ENCODE peak calls at places on chromosomes 12 and 14, in five cellular contexts. One of them, this sample, is unnamed. For H3K27me3 and H3K36me3, the result is how much of the 10 kb centered on the place peaks cover.

GRCh38 chr14:86781111-86781510 is 1211.9 kb downstream of the GALC start:
- DNase-seq in HAP-1: no peak
- DNase-seq in mesendoderm: no peak
- DNase-seq in uterus: no peak
- DNase-seq in effector memory CD4-positive, alpha-beta T cell: no peak
- DNase-seq in this sample: no peak

GRCh38 chr14:79483472-79483871 is 727.8 kb downstream of the DIO2 start:
- DNase-seq in effector memory CD4-positive, alpha-beta T cell: no peak
- DNase-seq in HAP-1: no peak
- DNase-seq in mesendoderm: no peak
- DNase-seq in uterus: no peak
- DNase-seq in this sample: no peak

GRCh38 chr12:70640901-70641300 is 3.7 kb upstream of the PTPRB start:
- DNase-seq in uterus: no peak
- DNase-seq in effector memory CD4-positive, alpha-beta T cell: no peak
- DNase-seq in mesendoderm: no peak
- DNase-seq in HAP-1: no peak
- DNase-seq in this sample: no peak

GRCh38 chr12:92136883-92137582 is 8.6 kb downstream of the BTG1 start:
- DNase-seq in uterus: no peak
- DNase-seq in mesendoderm: no peak
- DNase-seq in effector memory CD4-positive, alpha-beta T cell: no peak
- DNase-seq in HAP-1: peak
- DNase-seq in this sample: no peak

GRCh38 chr12:14256555-14257169 is 108.8 kb upstream of the ATF7IP start:
- DNase-seq in HAP-1: peak
- DNase-seq in uterus: peak
- DNase-seq in mesendoderm: peak
- DNase-seq in effector memory CD4-positive, alpha-beta T cell: peak
- DNase-seq in this sample: peak

GRCh38 chr12:113277511-113277910 is 56.2 kb downstream of the TPCN1 start:
- DNase-seq in effector memory CD4-positive, alpha-beta T cell: no peak
- DNase-seq in uterus: no peak
- DNase-seq in HAP-1: no peak
- DNase-seq in mesendoderm: no peak
- DNase-seq in this sample: no peak

GRCh38 chr14:60183724-60184596 is 18.8 kb upstream of the DHRS7 start:
- DNase-seq in effector memory CD4-positive, alpha-beta T cell: peak
- DNase-seq in uterus: peak
- DNase-seq in HAP-1: peak
- DNase-seq in mesendoderm: peak
- DNase-seq in this sample: no peak

GRCh38 chr12:91272456-91273063 is 89.9 kb upstream of the DCN start:
- DNase-seq in effector memory CD4-positive, alpha-beta T cell: no peak
- DNase-seq in uterus: peak
- DNase-seq in HAP-1: no peak
- DNase-seq in mesendoderm: peak
- DNase-seq in this sample: peak

GRCh38 chr12:109768901-109769670 is 55.5 kb downstream of the FAM222A start:
- DNase-seq in HAP-1: peak
- DNase-seq in effector memory CD4-positive, alpha-beta T cell: no peak
- DNase-seq in mesendoderm: no peak
- DNase-seq in uterus: no peak
- DNase-seq in this sample: peak

GRCh38 chr12:59678759-59679411 is 83.1 kb downstream of the SLC16A7 start:
- DNase-seq in effector memory CD4-positive, alpha-beta T cell: no peak
- DNase-seq in mesendoderm: no peak
- DNase-seq in uterus: no peak
- DNase-seq in HAP-1: no peak
- DNase-seq in this sample: no peak

GRCh38 chr12:93778306-93778705 is 101.1 kb downstream of the CRADD start:
- DNase-seq in mesendoderm: no peak
- DNase-seq in HAP-1: no peak
- DNase-seq in uterus: peak
- DNase-seq in effector memory CD4-positive, alpha-beta T cell: no peak
- DNase-seq in this sample: no peak

GRCh38 chr12:54304187-54304810 is 3.5 kb upstream of the NFE2 start:
- DNase-seq in mesendoderm: no peak
- DNase-seq in HAP-1: peak
- DNase-seq in effector memory CD4-positive, alpha-beta T cell: no peak
- DNase-seq in uterus: peak
- DNase-seq in this sample: peak

GRCh38 chr14:105937253-105938054 is 411.1 kb downstream of the TMEM121 start:
- DNase-seq in mesendoderm: no peak
- DNase-seq in effector memory CD4-positive, alpha-beta T cell: no peak
- DNase-seq in HAP-1: no peak
- DNase-seq in uterus: no peak
- DNase-seq in this sample: no peak
- H3K27me3 ChIP-seq in mesendoderm: under half
- H3K27me3 ChIP-seq in effector memory CD4-positive, alpha-beta T cell: under half
- H3K27me3 ChIP-seq in HAP-1: under half
- H3K27me3 ChIP-seq in uterus: under half
- H3K27me3 ChIP-seq in this sample: under half

DNA sequence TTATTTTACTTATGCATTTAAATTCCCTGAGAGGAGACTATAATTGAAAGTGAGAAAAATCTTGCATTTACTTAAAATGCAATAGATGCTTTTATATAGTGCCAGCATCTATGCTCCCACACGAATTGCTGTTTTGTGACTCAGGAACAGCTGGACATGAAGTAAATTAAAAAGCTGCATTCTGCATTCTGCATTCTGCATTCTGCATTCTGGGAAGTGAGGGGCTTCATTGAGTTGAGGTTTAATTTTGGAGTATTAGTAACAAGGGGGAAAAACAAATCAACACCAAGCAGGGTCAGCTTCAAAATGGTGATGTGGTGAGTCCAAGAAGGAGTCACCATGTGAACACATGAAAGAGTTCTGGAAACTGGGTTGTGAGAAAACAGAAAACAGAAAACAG is 101.2 kb downstream of the C12orf50 start:
- DNase-seq in mesendoderm: no peak
- DNase-seq in effector memory CD4-positive, alpha-beta T cell: no peak
- DNase-seq in HAP-1: no peak
- DNase-seq in uterus: no peak
- DNase-seq in this sample: no peak
- H3K36me3 ChIP-seq in mesendoderm: under half
- H3K36me3 ChIP-seq in effector memory CD4-positive, alpha-beta T cell: under half
- H3K36me3 ChIP-seq in HAP-1: under half
- H3K36me3 ChIP-seq in uterus: under half
- H3K36me3 ChIP-seq in this sample: under half

DNA sequence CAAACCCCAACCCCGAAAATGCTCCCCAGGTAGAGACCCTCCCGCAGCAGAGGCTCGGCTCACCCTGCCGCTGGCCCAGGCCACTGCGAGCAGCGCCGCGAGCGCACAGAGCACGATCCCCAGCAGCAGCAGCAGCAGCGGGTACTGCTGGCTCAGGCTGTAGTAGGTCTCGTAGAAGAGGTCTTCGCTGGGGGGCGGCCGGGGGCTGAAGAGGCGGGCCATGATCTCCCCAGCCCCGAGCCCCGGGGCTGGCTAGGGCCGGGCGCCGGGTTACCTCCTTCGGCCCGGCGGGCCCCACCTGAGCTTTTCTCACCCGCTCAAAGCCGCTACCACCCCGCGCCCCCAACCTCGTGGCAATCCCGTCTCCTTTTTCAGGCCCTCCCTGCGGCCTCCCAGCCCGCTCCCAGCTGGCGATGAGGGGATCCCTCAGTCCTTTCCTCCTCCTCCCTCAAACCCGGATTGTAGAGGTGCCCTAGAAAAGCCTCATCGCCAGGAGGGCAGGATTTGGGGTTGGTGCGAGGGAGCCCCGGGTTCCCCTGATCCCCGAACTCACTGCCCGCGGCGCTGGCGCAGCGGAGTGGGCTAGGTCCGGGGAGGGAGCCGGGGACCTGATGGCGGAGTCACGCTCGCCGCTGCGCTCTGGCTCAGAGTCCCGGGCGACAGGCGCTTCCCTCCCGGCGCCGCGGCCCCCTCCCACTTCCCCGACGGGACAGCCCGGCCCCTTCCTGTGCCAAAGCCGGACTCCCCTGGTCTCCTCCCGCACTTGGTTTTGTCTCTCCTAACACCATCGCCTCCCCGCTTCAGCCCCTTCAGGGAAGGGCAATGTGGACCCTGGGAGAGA is at the start of gene ADCY4:
- DNase-seq in HAP-1: no peak
- DNase-seq in mesendoderm: no peak
- DNase-seq in effector memory CD4-positive, alpha-beta T cell: no peak
- DNase-seq in uterus: peak
- DNase-seq in this sample: peak
- H3K4me3 ChIP-seq in HAP-1: no peak
- H3K4me3 ChIP-seq in mesendoderm: peak
- H3K4me3 ChIP-seq in effector memory CD4-positive, alpha-beta T cell: peak
- H3K4me3 ChIP-seq in uterus: peak
- H3K4me3 ChIP-seq in this sample: peak

DNA sequence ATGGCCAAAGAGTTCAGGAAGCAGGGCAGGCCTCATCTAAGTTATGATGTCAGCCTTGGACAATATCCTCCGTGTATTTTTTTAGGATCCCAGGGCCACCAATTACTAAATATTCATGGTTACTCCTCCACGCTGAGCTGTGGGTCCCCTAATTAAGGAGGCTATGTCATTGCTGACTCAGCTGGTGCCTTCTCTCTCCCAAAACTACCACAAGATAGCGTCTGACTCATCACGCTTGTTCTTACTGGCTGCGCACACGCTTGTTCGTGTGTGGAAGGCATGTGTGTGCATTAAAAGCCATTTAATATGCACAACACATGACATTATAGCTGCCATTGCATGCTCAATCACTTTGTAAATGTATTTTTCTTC is 78.3 kb downstream of the GSC start:
- DNase-seq in uterus: no peak
- DNase-seq in HAP-1: no peak
- DNase-seq in effector memory CD4-positive, alpha-beta T cell: no peak
- DNase-seq in mesendoderm: no peak
- DNase-seq in this sample: no peak
- H3K27me3 ChIP-seq in uterus: under half
- H3K27me3 ChIP-seq in HAP-1: under half
- H3K27me3 ChIP-seq in effector memory CD4-positive, alpha-beta T cell: under half
- H3K27me3 ChIP-seq in mesendoderm: under half
- H3K27me3 ChIP-seq in this sample: under half

GRCh38 chr14:32816588-32816987 is 122.1 kb upstream of the NPAS3 start:
- DNase-seq in uterus: no peak
- DNase-seq in mesendoderm: no peak
- DNase-seq in HAP-1: no peak
- DNase-seq in effector memory CD4-positive, alpha-beta T cell: no peak
- DNase-seq in this sample: no peak
- H3K36me3 ChIP-seq in uterus: under half
- H3K36me3 ChIP-seq in mesendoderm: under half
- H3K36me3 ChIP-seq in HAP-1: under half
- H3K36me3 ChIP-seq in effector memory CD4-positive, alpha-beta T cell: under half
- H3K36me3 ChIP-seq in this sample: under half

GRCh38 chr12:77402726-77403125 is 337.4 kb upstream of the E2F7 start:
- DNase-seq in HAP-1: peak
- DNase-seq in uterus: no peak
- DNase-seq in mesendoderm: no peak
- DNase-seq in effector memory CD4-positive, alpha-beta T cell: no peak
- DNase-seq in this sample: no peak
- H3K4me3 ChIP-seq in HAP-1: no peak
- H3K4me3 ChIP-seq in uterus: no peak
- H3K4me3 ChIP-seq in mesendoderm: no peak
- H3K4me3 ChIP-seq in effector memory CD4-positive, alpha-beta T cell: no peak
- H3K4me3 ChIP-seq in this sample: no peak

GRCh38 chr14:104572668-104573067 is 6.9 kb upstream of the C14orf180 start:
- DNase-seq in effector memory CD4-positive, alpha-beta T cell: no peak
- DNase-seq in uterus: no peak
- DNase-seq in mesendoderm: no peak
- DNase-seq in HAP-1: no peak
- DNase-seq in this sample: no peak
- H3K27me3 ChIP-seq in effector memory CD4-positive, alpha-beta T cell: under half
- H3K27me3 ChIP-seq in uterus: under half
- H3K27me3 ChIP-seq in mesendoderm: under half
- H3K27me3 ChIP-seq in HAP-1: under half
- H3K27me3 ChIP-seq in this sample: under half

GRCh38 chr14:52860910-52861309 is 69.5 kb upstream of the GNPNAT1 start:
- DNase-seq in HAP-1: no peak
- DNase-seq in uterus: no peak
- DNase-seq in mesendoderm: no peak
- DNase-seq in effector memory CD4-positive, alpha-beta T cell: no peak
- DNase-seq in this sample: no peak
- H3K36me3 ChIP-seq in HAP-1: under half
- H3K36me3 ChIP-seq in uterus: under half
- H3K36me3 ChIP-seq in mesendoderm: under half
- H3K36me3 ChIP-seq in effector memory CD4-positive, alpha-beta T cell: under half
- H3K36me3 ChIP-seq in this sample: under half